ENCODE peak calls at places on chromosomes 7 and 10, in six cellular contexts. F is mesenchymal stem cell, U is neuronal stem cell, H is H9, Q is H1, V is trophoblast cell. W is an unnamed sample.

GRCh38 chr10:74923556-74923955 is 97.2 kb downstream of the KAT6B start:
- DNase-seq in U (no peak), H (peak), F (peak), V (no peak), Q (no peak), W (no peak)

GRCh38 chr10:22737587-22737986 is 23.2 kb upstream of the PIP4K2A start:
- DNase-seq in V (peak), H (no peak), U (no peak), F (peak), Q (no peak), W (peak)

GRCh38 chr10:98269435-98269912 is 1.5 kb upstream of the LOXL4 start:
- DNase-seq in U (no peak), Q (no peak), H (peak), V (peak), F (peak), W (peak)

GRCh38 chr10:50622497-50623298 is 1.1 kb downstream of the SGMS1 start:
- DNase-seq in V (peak), Q (no peak), U (peak), H (no peak), F (peak), W (peak)

GRCh38 chr10:7027913-7028808 is 382.7 kb downstream of the SFMBT2 start:
- DNase-seq in Q (no peak), F (peak), H (no peak), V (no peak), U (no peak), W (peak)

GRCh38 chr7:143376396-143376795 is 4.7 kb upstream of the ZYX start:
- DNase-seq in F (no peak), Q (no peak), H (peak), V (no peak), U (no peak), W (no peak)

GRCh38 chr10:63217120-63217605 is 84.0 kb downstream of the NRBF2 start:
- DNase-seq in F (peak), H (no peak), U (no peak), Q (no peak), V (peak), W (peak)

GRCh38 chr7:47477191-47478016 is 104.5 kb downstream of the TNS3 start:
- DNase-seq in F (no peak), V (no peak), U (no peak), Q (no peak), H (no peak), W (no peak)

DNA sequence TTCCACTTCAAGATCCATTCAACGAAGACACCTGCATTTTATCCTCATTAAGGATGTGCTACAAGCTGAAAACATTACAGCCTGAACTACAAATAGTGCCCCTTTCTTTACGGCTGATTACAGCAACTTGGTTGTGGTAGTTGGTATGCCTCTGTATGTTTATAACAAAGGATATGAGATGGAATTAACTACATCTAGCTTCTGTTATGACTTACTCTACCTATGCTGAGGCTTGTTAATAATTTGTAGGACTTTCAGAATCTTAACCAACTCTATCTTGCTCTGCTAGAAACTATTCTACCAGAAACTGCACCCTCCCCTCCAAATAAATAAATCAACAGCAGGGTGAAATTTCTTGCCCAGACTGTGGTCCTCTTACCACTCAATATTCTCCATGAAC is 448.1 kb downstream of the GRM8 start:
- DNase-seq in V (no peak), F (no peak), U (no peak), H (no peak), Q (no peak), W (no peak)
- H4K91ac ChIP-seq in V (no peak), F (no peak), U (no peak), H (no peak), Q (no peak), W (no peak)

DNA sequence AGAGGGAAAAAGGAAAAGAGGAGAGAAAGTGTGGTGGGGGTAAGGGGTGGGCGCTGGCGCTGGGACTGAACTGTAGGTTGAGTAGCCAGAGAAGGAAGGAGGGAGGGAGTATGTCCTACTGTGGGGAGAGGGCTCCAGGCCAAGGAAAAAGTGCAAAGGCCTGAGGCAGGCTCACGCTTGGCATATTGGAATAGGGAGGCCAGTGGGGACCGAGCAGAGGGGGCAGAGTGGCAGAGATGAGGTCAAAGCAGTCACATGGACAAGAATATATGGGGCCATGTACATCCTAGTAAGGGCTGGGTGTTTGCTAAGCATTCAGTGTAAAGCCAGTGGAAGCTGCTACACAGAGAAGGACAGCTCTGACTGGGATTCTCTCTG is 39.8 kb downstream of the FAM53B start:
- DNase-seq in H (no peak), F (no peak), V (no peak), U (no peak), Q (no peak), W (no peak)
- H4K91ac ChIP-seq in H (no peak), F (no peak), V (no peak), U (no peak), Q (no peak), W (no peak)

GRCh38 chr10:3206516-3207157 is 34.1 kb upstream of the PITRM1 start:
- DNase-seq in V (no peak), F (no peak), Q (no peak), H (no peak), U (no peak), W (no peak)

GRCh38 chr10:3207351-3207750 is 34.8 kb upstream of the PITRM1 start:
- DNase-seq in Q (no peak), F (no peak), H (no peak), U (no peak), V (no peak), W (no peak)

GRCh38 chr10:3199488-3199887 is 26.9 kb upstream of the PITRM1 start:
- DNase-seq in U (no peak), H (no peak), F (no peak), Q (no peak), V (no peak), W (no peak)

GRCh38 chr10:3203198-3203597 is 30.6 kb upstream of the PITRM1 start:
- DNase-seq in U (no peak), H (no peak), Q (no peak), F (no peak), V (no peak), W (no peak)

DNA sequence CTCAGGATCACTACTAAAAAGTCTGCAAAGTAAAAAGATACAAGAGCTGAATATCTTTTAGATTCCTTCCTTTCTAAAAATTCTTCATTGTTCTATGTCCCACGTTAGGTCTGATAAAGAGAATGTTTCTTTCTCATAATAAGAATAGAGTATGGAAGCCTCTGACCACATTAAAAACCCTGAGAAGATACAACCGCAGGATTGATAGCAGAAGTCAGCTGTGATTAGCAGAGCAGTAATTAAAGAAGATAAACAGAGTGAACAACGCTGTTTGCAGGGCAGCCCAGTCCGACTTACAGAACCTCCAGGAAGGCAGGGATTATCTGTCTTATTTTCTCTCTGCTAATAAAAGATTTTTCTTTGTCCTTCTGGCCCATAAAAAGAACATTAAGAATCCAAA is 31.4 kb upstream of the PITRM1 start:
- DNase-seq in V (no peak), Q (no peak), H (no peak), U (no peak), F (no peak), W (no peak)
- H4K91ac ChIP-seq in V (no peak), Q (no peak), H (no peak), U (no peak), F (no peak), W (no peak)

GRCh38 chr10:77290528-77291155 is 347.0 kb downstream of the KCNMA1 start:
- DNase-seq in V (peak), Q (no peak), U (no peak), H (no peak), F (peak), W (peak)
- H4K91ac ChIP-seq in V (peak), Q (no peak), U (no peak), H (no peak), F (peak), W (peak)

DNA sequence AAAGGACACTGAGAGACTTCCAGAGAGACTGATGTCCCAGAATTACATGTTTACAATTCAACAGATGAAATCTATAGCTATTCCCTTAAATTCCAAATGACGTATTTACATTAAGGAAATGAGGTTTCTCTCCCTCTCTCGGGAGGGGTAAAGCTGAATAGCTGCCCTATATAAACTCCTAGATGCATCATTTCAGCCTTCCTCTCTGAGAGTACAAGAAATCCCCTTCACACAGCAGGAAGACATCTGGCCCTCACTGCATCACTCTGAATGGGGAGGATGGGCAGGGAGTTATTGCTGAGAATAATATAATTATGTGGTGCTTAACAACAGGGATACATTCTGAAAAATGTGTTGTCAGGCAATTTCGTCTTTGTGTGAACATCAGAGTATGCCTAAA is 11.0 kb downstream of the POT1 start:
- DNase-seq in Q (no peak), F (no peak), H (no peak), U (no peak), V (no peak), W (peak)
- H4K91ac ChIP-seq in Q (no peak), F (no peak), H (no peak), U (no peak), V (no peak), W (no peak)